ENCODE peak calls at places on chromosomes 12 and 14, in six cellular contexts. One of them, this sample, is unnamed.

GRCh38 chr12:122006186-122006926 is 15.3 kb upstream of the BCL7A start:
- DNase-seq in GM12878: no peak
- DNase-seq in A549: no peak
- DNase-seq in HCT116: no peak
- DNase-seq in K562: no peak
- DNase-seq in H1: no peak
- DNase-seq in this sample: no peak

GRCh38 chr14:56886471-56887062 is 76.3 kb upstream of the OTX2 start:
- DNase-seq in GM12878: no peak
- DNase-seq in A549: no peak
- DNase-seq in HCT116: no peak
- DNase-seq in K562: no peak
- DNase-seq in H1: no peak
- DNase-seq in this sample: no peak

GRCh38 chr14:35046751-35047536 is 872 bp downstream of the FAM177A1 start:
- DNase-seq in GM12878: no peak
- DNase-seq in A549: peak; percentile 51
- DNase-seq in HCT116: no peak
- DNase-seq in K562: peak; percentile 56
- DNase-seq in H1: no peak
- DNase-seq in this sample: peak; percentile 5

GRCh38 chr12:22974865-22975264 is 349.9 kb downstream of the ETNK1 start:
- DNase-seq in GM12878: no peak
- DNase-seq in A549: peak; percentile 15
- DNase-seq in HCT116: peak; percentile 15
- DNase-seq in K562: peak; percentile 14
- DNase-seq in H1: no peak
- DNase-seq in this sample: peak; percentile 83

GRCh38 chr12:117686911-117687377 is 281.8 kb downstream of the KSR2 start:
- DNase-seq in GM12878: no peak
- DNase-seq in A549: peak; percentile 88
- DNase-seq in HCT116: peak; percentile 76
- DNase-seq in K562: no peak
- DNase-seq in H1: no peak
- DNase-seq in this sample: peak; percentile 95

GRCh38 chr12:14769462-14769836 is 33.8 kb downstream of the WBP11 start:
- DNase-seq in GM12878: no peak
- DNase-seq in A549: peak; percentile 21
- DNase-seq in HCT116: no peak
- DNase-seq in K562: no peak
- DNase-seq in H1: peak; percentile 83
- DNase-seq in this sample: no peak

GRCh38 chr12:85179680-85180300 is 100.2 kb upstream of the ALX1 start:
- DNase-seq in GM12878: no peak
- DNase-seq in A549: no peak
- DNase-seq in HCT116: no peak
- DNase-seq in K562: no peak
- DNase-seq in H1: no peak
- DNase-seq in this sample: peak; percentile 95

GRCh38 chr14:50061664-50062437 is 54.5 kb downstream of the VCPKMT start:
- DNase-seq in GM12878: peak; percentile 84
- DNase-seq in A549: no peak
- DNase-seq in HCT116: no peak
- DNase-seq in K562: peak; percentile 65
- DNase-seq in H1: no peak
- DNase-seq in this sample: peak; percentile 58

GRCh38 chr12:124715121-124715990 is 147.9 kb upstream of the NCOR2 start:
- DNase-seq in GM12878: no peak
- DNase-seq in A549: no peak
- DNase-seq in HCT116: no peak
- DNase-seq in K562: peak; percentile 62
- DNase-seq in H1: no peak
- DNase-seq in this sample: no peak

DNA sequence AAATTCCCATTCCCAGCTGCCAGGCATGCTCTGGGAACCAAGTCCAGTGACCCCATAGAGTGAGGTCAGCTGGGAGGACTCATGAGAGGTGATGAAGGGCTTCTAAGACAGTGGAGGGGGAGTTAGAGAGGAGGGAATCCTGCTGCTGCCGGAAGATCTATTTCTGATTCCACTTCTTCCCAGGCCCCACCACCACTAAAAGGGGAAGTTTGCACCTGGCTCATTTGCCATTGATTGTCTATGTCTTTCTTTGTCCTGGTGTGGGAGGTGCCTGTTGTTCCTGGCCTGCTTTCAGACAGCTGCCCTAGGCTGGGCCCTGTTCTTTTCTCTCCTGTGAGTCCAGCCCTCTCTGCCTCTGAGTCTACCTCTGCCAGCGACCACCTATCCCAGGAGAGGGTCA is 3.0 kb upstream of the KRT6A start:
- DNase-seq in GM12878: no peak
- DNase-seq in A549: no peak
- DNase-seq in HCT116: no peak
- DNase-seq in K562: no peak
- DNase-seq in H1: no peak
- DNase-seq in this sample: no peak
- H3K4me2 ChIP-seq in GM12878: no peak overlapping the region
- H3K4me2 ChIP-seq in A549: peak overlapping the region; percentile 44
- H3K4me2 ChIP-seq in HCT116: peak overlapping the region; percentile 73
- H3K4me2 ChIP-seq in K562: no peak overlapping the region
- H3K4me2 ChIP-seq in H1: peak overlapping the region; percentile 7
- H3K4me2 ChIP-seq in this sample: no peak overlapping the region

GRCh38 chr12:81079280-81080076 is 1.6 kb downstream of the ACSS3 start:
- DNase-seq in GM12878: no peak
- DNase-seq in A549: no peak
- DNase-seq in HCT116: no peak
- DNase-seq in K562: no peak
- DNase-seq in H1: no peak
- DNase-seq in this sample: no peak
- TF ChIP-seq MAX in GM12878: no peak
- TF ChIP-seq MAX in A549: no peak
- TF ChIP-seq MAX in HCT116: no peak
- TF ChIP-seq MAX in K562: no peak
- TF ChIP-seq MAX in H1: no peak
- TF ChIP-seq MAX in this sample: no peak

GRCh38 chr12:45302621-45303020 is 86.7 kb downstream of the ANO6 start:
- DNase-seq in GM12878: no peak
- DNase-seq in A549: no peak
- DNase-seq in HCT116: no peak
- DNase-seq in K562: no peak
- DNase-seq in H1: no peak
- DNase-seq in this sample: peak; percentile 46

GRCh38 chr12:45303955-45304354 is 88.1 kb downstream of the ANO6 start:
- DNase-seq in GM12878: no peak
- DNase-seq in A549: no peak
- DNase-seq in HCT116: no peak
- DNase-seq in K562: no peak
- DNase-seq in H1: no peak
- DNase-seq in this sample: no peak

GRCh38 chr12:45298721-45299120 is 82.8 kb downstream of the ANO6 start:
- DNase-seq in GM12878: no peak
- DNase-seq in A549: no peak
- DNase-seq in HCT116: no peak
- DNase-seq in K562: no peak
- DNase-seq in H1: no peak
- DNase-seq in this sample: no peak

GRCh38 chr12:45296046-45296586 is 80.2 kb downstream of the ANO6 start:
- DNase-seq in GM12878: no peak
- DNase-seq in A549: no peak
- DNase-seq in HCT116: no peak
- DNase-seq in K562: no peak
- DNase-seq in H1: no peak
- DNase-seq in this sample: no peak

DNA sequence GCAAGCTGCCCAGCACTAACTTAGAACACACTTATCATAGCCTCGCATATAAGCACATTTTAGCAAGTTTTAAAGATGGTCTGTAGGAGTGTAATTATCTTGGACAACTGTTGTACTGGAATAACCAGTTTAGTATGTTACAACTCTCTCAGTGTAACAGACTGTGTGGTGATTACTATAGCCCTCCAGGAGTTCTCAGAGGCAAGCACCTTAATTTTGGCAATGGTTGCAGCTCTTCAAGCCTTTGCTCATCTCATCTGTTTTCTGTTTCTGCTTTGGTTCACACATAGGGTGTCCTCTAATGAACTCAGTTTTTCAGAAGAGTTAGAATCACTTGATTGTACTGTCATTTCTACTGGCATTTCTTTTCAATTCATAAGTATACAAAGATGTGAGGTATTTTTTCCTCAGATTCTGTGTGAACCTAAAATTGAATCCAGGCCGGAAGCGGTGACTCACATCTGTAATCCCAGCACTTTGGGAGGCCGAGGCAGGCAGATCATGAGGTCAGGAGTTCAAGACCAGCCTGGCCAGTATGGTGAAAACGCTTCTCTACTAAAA is 83.3 kb downstream of the ANO6 start:
- DNase-seq in GM12878: no peak
- DNase-seq in A549: no peak
- DNase-seq in HCT116: peak; percentile 23
- DNase-seq in K562: peak; percentile 56
- DNase-seq in H1: no peak
- DNase-seq in this sample: peak; percentile 70
- H3K4me2 ChIP-seq in GM12878: no peak overlapping the region
- H3K4me2 ChIP-seq in A549: no peak overlapping the region
- H3K4me2 ChIP-seq in HCT116: peak overlapping the region; percentile 59
- H3K4me2 ChIP-seq in K562: peak overlapping the region; percentile 22
- H3K4me2 ChIP-seq in H1: no peak overlapping the region
- H3K4me2 ChIP-seq in this sample: no peak overlapping the region

DNA sequence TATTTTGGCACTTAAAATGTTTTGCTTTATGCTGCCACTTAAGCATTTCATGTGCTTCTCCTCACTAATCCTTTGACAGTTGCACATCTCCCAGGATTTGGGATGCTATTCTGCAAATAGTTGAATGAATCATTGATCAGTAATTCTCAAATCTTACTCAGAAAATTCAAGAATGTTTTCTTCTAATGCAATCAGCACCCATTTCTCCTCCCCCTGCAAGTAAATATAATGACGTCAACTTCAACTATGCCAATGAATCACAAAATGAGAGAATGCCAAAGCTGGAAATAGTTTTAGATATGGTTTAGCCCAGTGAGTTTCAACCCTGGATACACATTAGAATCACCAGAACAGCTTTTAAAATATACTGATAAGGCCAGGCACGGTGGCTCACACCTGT is 2.1 kb upstream of the BLOC1S1 start:
- DNase-seq in GM12878: no peak
- DNase-seq in A549: peak; percentile 29
- DNase-seq in HCT116: no peak
- DNase-seq in K562: no peak
- DNase-seq in H1: no peak
- DNase-seq in this sample: no peak
- TF ChIP-seq MAX in GM12878: no peak
- TF ChIP-seq MAX in A549: no peak
- TF ChIP-seq MAX in HCT116: no peak
- TF ChIP-seq MAX in K562: no peak
- TF ChIP-seq MAX in H1: no peak
- TF ChIP-seq MAX in this sample: no peak